ENCODE peak calls at places on chromosomes 13 and 19, in six cellular contexts. Z is A549; M is uterus; S is neural crest cell; Q is CD4-positive, alpha-beta T cell; P is AG04450. I is an unnamed sample.

GRCh38 chr13:48731957-48732569 is 78.3 kb downstream of the CYSLTR2 start:
- DNase-seq in P (no peak), S (peak; percentile 56), Z (peak; percentile 2), Q (peak; percentile 47), M (no peak), I (no peak)

GRCh38 chr13:76470991-76471390 is 415.2 kb downstream of the KCTD12 start:
- DNase-seq in Q (no peak), Z (no peak), P (no peak), M (no peak), S (no peak), I (no peak)

GRCh38 chr13:74243637-74244526 is 109.7 kb upstream of the KLF12 start:
- DNase-seq in P (no peak), S (no peak), Q (no peak), Z (no peak), M (no peak), I (no peak)

GRCh38 chr19:29785955-29786589 is 25.7 kb upstream of the CCNE1 start:
- DNase-seq in Z (no peak), M (no peak), Q (no peak), P (no peak), S (no peak), I (no peak)

GRCh38 chr19:21843081-21843480 is 7.1 kb upstream of the ZNF43 start:
- DNase-seq in Z (no peak), P (no peak), Q (no peak), S (no peak), M (no peak), I (no peak)

GRCh38 chr19:38362076-38362945 is 12.1 kb upstream of the PSMD8 start:
- DNase-seq in Z (peak; percentile 94), Q (peak; percentile 49), M (peak; percentile 70), S (peak; percentile 63), P (no peak), I (peak; percentile 75)

GRCh38 chr19:13748169-13748884 is 16.0 kb upstream of the MRI1 start:
- DNase-seq in S (no peak), Q (no peak), Z (peak; percentile 18), P (no peak), M (no peak), I (no peak)

GRCh38 chr19:8517551-8518442 is 3.8 kb upstream of the ZNF414 start:
- DNase-seq in Z (no peak), Q (peak; percentile 63), P (no peak), M (no peak), S (no peak), I (no peak)

GRCh38 chr13:106911602-106912001 is 343.7 kb upstream of the ARGLU1 start:
- DNase-seq in M (no peak), Z (no peak), S (no peak), Q (no peak), P (no peak), I (no peak)

GRCh38 chr19:33683881-33684549 is 62.3 kb downstream of the CHST8 start:
- DNase-seq in S (peak; percentile 47), M (no peak), Q (no peak), Z (peak; percentile 49), P (peak; percentile 6), I (no peak)

GRCh38 chr13:96824110-96824509 is 170.2 kb downstream of the OXGR1 start:
- DNase-seq in Z (no peak), P (no peak), M (no peak), S (no peak), Q (no peak), I (no peak)

GRCh38 chr19:3028305-3029069 is 593 bp downstream of the TLE2 start:
- DNase-seq in P (no peak), Q (no peak), M (peak; percentile 39), S (no peak), Z (no peak), I (no peak)

GRCh38 chr19:34351382-34351802 is 13.6 kb upstream of the GPI start:
- DNase-seq in P (no peak), M (no peak), S (no peak), Z (no peak), Q (no peak), I (no peak)

GRCh38 chr19:1524972-1525325 is 1.1 kb downstream of the PLK5 start:
- DNase-seq in M (no peak), P (no peak), S (no peak), Z (no peak), Q (no peak), I (no peak)

GRCh38 chr13:43107780-43108179 is 84.4 kb downstream of the DNAJC15 start:
- DNase-seq in M (no peak), Z (no peak), Q (no peak), P (no peak), S (no peak), I (no peak)

GRCh38 chr19:6087074-6087506 is 23.2 kb downstream of the RFX2 start:
- DNase-seq in Z (no peak), P (no peak), Q (no peak), S (no peak), M (no peak), I (no peak)

GRCh38 chr13:96821381-96821780 is 172.9 kb downstream of the OXGR1 start:
- DNase-seq in S (no peak), M (no peak), Q (no peak), Z (no peak), P (no peak), I (no peak)

GRCh38 chr19:42201489-42202289 is 15.8 kb downstream of the DEDD2 start:
- DNase-seq in M (no peak), Z (no peak), P (no peak), S (no peak), Q (peak; percentile 23), I (no peak)

GRCh38 chr13:30615851-30616311 is 1.8 kb upstream of the USPL1 start:
- DNase-seq in Z (no peak), Q (no peak), S (no peak), P (no peak), M (no peak), I (no peak)

GRCh38 chr13:19053561-19053960 is 128.1 kb downstream of the TUBA3C start:
- DNase-seq in Q (no peak), Z (no peak), P (no peak), S (no peak), M (no peak), I (no peak)

GRCh38 chr19:30968210-30968609 is 381.0 kb downstream of the TSHZ3 start:
- DNase-seq in Z (no peak), P (no peak), Q (no peak), M (no peak), S (no peak), I (no peak)

GRCh38 chr19:19316082-19316481 is 4.2 kb downstream of the SUGP1 start:
- DNase-seq in Z (no peak), Q (no peak), M (no peak), P (no peak), S (no peak), I (no peak)

GRCh38 chr19:19321143-19321577 is 531 bp downstream of the MAU2 start:
- DNase-seq in Q (no peak), P (no peak), S (no peak), M (no peak), Z (peak; percentile 27), I (no peak)

GRCh38 chr19:19319725-19320361 is 466 bp downstream of the SUGP1 start:
- DNase-seq in Z (no peak), P (no peak), M (no peak), Q (no peak), S (no peak), I (no peak)

GRCh38 chr19:19320362-19321142 is at the start of the genes MAU2 and SUGP1:
- DNase-seq in Q (peak; percentile 87), S (peak; percentile 79), M (peak; percentile 87), Z (peak; percentile 85), P (peak; percentile 74), I (peak; percentile 75)

GRCh38 chr19:19315444-19315843 is 4.9 kb downstream of the SUGP1 start:
- DNase-seq in Q (no peak), S (no peak), P (no peak), Z (no peak), M (no peak), I (no peak)
- TF ChIP-seq CTCF in Q (no peak), S (no peak), P (no peak), Z (no peak), M (no peak), I (no peak)

GRCh38 chr19:16064209-16064889 is 11.9 kb upstream of the TPM4 start:
- DNase-seq in Z (no peak), M (no peak), P (no peak), S (no peak), Q (no peak), I (no peak)

GRCh38 chr19:16068696-16069259 is 7.5 kb upstream of the TPM4 start:
- DNase-seq in M (no peak), Q (no peak), S (no peak), Z (no peak), P (no peak), I (no peak)

GRCh38 chr19:16069813-16070365 is 6.4 kb upstream of the TPM4 start:
- DNase-seq in S (no peak), Z (no peak), P (no peak), Q (no peak), M (no peak), I (no peak)

GRCh38 chr19:16067205-16067938 is 8.9 kb upstream of the TPM4 start:
- DNase-seq in Q (no peak), M (peak; percentile 92), P (peak; percentile 82), Z (no peak), S (no peak), I (no peak)

GRCh38 chr19:16066611-16067104 is 9.6 kb upstream of the TPM4 start:
- DNase-seq in S (no peak), P (no peak), M (peak; percentile 65), Q (peak; percentile 40), Z (no peak), I (no peak)
- TF ChIP-seq CTCF in S (peak; percentile 38), P (peak; percentile 18), M (no peak), Q (peak; percentile 52), Z (peak; percentile 30), I (no peak)

GRCh38 chr19:16889429-16889882 is 657 bp downstream of the F2RL3 start:
- DNase-seq in Z (no peak), M (no peak), S (no peak), P (no peak), Q (no peak), I (no peak)
- TF ChIP-seq CTCF in Z (no peak), M (no peak), S (no peak), P (no peak), Q (no peak), I (no peak)

GRCh38 chr19:48445256-48445605 is 552 bp upstream of the GRWD1 start:
- DNase-seq in Z (peak; percentile 98), S (no peak), Q (no peak), M (peak; percentile 64), P (peak; percentile 85), I (no peak)
- TF ChIP-seq CTCF in Z (peak; percentile 77), S (peak; percentile 70), Q (peak; percentile 35), M (peak; percentile 40), P (peak; percentile 89), I (no peak)

GRCh38 chr13:24406524-24406923 is 97.1 kb downstream of the C1QTNF9 start:
- DNase-seq in S (no peak), P (no peak), Q (no peak), Z (no peak), M (no peak), I (no peak)

GRCh38 chr13:24407844-24408243 is 98.5 kb downstream of the C1QTNF9 start:
- DNase-seq in Q (no peak), M (no peak), P (no peak), S (no peak), Z (no peak), I (no peak)
- TF ChIP-seq CTCF in Q (no peak), M (no peak), P (peak; percentile 36), S (peak; percentile 26), Z (no peak), I (no peak)

DNA sequence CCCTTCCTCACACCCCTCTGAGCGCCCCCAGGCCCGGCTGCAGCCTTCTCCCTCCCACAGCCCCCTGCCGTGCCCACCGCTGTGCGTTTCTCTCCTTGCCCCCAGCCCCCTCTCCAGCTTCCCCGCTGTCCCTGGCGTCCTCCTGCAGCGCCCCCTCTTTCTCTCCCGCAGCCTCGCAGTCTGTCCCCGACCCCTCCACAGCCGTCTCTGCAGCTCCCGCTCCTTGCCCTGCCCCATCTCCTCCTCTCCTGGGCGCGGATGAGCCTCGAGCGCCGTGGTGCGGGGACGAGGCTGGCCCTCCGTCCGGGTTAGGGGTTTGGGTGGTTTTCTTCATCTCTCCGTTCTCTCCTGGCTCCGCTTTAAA is 1.1 kb downstream of the KMT5C start:
- DNase-seq in Q (no peak), P (no peak), M (no peak), S (peak; percentile 25), Z (no peak), I (no peak)
- TF ChIP-seq CTCF in Q (no peak), P (peak; percentile 28), M (no peak), S (no peak), Z (peak; percentile 23), I (no peak)

I was measured in omental fat pad.